ENCODE peak calls at places on chromosomes 1 and 21, in five cellular contexts. M, Y, F, Z and Q are unnamed samples.

GRCh38 chr1:235074335-235075120 is 54.1 kb downstream of the TOMM20 start:
- DNase-seq in M (peak), Y (peak), F (peak), Z (no peak), Q (peak)

GRCh38 chr21:31338892-31339368 is 5.1 kb downstream of the TIAM1 start:
- DNase-seq in M (no peak), Y (no peak), F (no peak), Z (no peak), Q (no peak)

GRCh38 chr1:206761369-206761768 is 9.2 kb upstream of the IL19 start:
- DNase-seq in M (no peak), Y (no peak), F (no peak), Z (no peak), Q (no peak)

GRCh38 chr1:216702170-216702569 is 21.1 kb downstream of the ESRRG start:
- DNase-seq in M (no peak), Y (no peak), F (no peak), Z (no peak), Q (no peak)

GRCh38 chr1:15526021-15526489 is 593 bp upstream of the DNAJC16 start:
- DNase-seq in M (peak), Y (no peak), F (peak), Z (no peak), Q (no peak)

GRCh38 chr1:177927021-177927596 is 42.7 kb downstream of the SEC16B start:
- DNase-seq in M (no peak), Y (no peak), F (no peak), Z (no peak), Q (no peak)

GRCh38 chr1:161188381-161188780 is 10.5 kb downstream of the ADAMTS4 start:
- DNase-seq in M (no peak), Y (no peak), F (no peak), Z (no peak), Q (no peak)

GRCh38 chr1:156504062-156504813 is 3.7 kb upstream of the MEF2D start:
- DNase-seq in M (peak), Y (no peak), F (no peak), Z (no peak), Q (no peak)

GRCh38 chr1:19676438-19676922 is 11.8 kb downstream of the HTR6 start:
- DNase-seq in M (peak), Y (no peak), F (no peak), Z (no peak), Q (peak)

GRCh38 chr1:229031491-229032341 is 239.2 kb upstream of the RAB4A start:
- DNase-seq in M (no peak), Y (no peak), F (no peak), Z (peak), Q (no peak)

GRCh38 chr1:146051452-146051852 is 29.9 kb upstream of the HJV start:
- DNase-seq in M (no peak), Y (no peak), F (no peak), Z (peak), Q (no peak)

GRCh38 chr1:182029379-182030331 is 31.9 kb downstream of the ZNF648 start:
- DNase-seq in M (peak), Y (peak), F (peak), Z (peak), Q (peak)
- H3K27ac ChIP-seq in M (peak), Y (peak), F (peak), Z (peak), Q (peak)

GRCh38 chr1:6209661-6210605 is 4.0 kb downstream of the RNF207 start:
- DNase-seq in M (no peak), Y (no peak), F (no peak), Z (no peak), Q (no peak)

GRCh38 chr1:6208723-6209660 is 3.1 kb downstream of the RNF207 start:
- DNase-seq in M (peak), Y (no peak), F (no peak), Z (peak), Q (no peak)

GRCh38 chr1:6211731-6212130 is 5.8 kb downstream of the RNF207 start:
- DNase-seq in M (no peak), Y (no peak), F (no peak), Z (no peak), Q (no peak)

GRCh38 chr1:6212193-6212959 is 6.5 kb downstream of the RNF207 start:
- DNase-seq in M (no peak), Y (no peak), F (no peak), Z (no peak), Q (no peak)

DNA sequence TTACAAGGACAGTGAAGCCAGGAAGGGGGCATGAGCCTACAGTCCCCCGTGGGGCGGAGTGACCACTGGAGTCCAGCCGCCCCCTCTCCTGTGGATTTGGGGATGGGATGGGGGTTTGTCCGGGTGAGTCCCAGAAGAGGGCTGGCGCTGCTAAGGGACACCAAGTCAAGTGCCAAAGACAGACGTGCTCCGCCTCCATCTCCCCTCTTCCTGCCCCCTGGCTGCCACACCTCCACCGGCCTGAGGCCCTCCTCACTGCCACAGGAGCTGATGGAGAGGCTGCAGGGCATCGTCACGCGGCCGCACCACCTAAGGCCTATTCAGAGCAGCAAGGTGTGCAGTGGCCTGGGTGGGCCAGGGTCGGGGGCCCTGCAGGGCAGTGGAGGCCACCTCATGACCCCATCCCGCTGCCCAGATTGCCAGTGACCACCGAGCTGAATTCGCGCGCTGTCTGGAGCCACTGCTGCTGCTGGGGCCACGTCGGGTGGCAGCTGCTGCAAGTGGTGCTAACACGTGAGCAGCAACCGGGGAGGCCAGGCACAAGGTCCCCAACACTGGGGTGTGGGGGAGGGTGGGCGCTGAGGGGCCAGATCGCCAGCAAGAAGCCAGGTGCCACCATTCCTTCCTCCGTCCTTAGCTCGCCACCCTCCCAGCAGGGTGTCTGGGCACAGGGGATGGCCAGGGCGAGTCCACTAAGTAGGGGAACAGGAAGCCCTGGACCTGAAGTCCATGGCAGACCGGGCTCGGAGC is 4.9 kb downstream of the RNF207 start:
- DNase-seq in M (no peak), Y (no peak), F (no peak), Z (no peak), Q (no peak)
- TF ChIP-seq POLR2A in M (no peak), Y (no peak), F (no peak), Z (no peak), Q (no peak)

GRCh38 chr1:99598738-99599411 is 47.0 kb upstream of the PALMD start:
- DNase-seq in M (no peak), Y (no peak), F (no peak), Z (no peak), Q (no peak)
- TF ChIP-seq POLR2AphosphoS5 in M (no peak), Y (no peak), F (no peak), Z (no peak), Q (no peak)

DNA sequence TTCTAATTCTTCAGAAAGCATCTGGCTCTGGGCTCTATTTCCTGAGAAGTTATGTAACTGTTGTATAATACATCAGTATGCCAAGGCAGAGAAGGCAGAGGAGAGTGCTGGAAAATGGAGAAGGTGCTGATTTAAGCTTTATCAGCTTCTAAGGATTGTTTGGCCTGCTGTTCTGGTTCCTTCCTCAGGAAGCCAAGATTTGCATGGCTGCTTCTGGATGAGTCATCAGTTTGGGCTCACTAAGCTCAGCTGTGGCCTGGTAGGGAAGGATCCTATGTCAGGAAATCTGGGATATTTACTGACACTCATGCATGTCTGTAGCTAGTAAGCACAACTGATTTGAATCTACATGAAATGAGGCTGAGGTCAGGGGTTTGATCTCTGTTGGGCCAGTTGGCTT is 73.2 kb upstream of the ADGRL4 start:
- DNase-seq in M (no peak), Y (no peak), F (no peak), Z (no peak), Q (no peak)
- H3K27ac ChIP-seq in M (no peak), Y (no peak), F (no peak), Z (no peak), Q (no peak)